ENCODE peak calls at places on chromosomes 16 and 17, in nine cellular contexts. I is AG08395, H is lower leg skin, Z is activated T-helper 1 cell treated with Interleukin-2 at 50 U/mL for 16 hours, W is iPS DF 19.7, X is aorta, E is cardiac muscle cell, D is tibial artery, O is astrocyte of the spinal cord. M is an unnamed sample.

GRCh38 chr16:51121009-51121347 is 30.1 kb downstream of the SALL1 start:
- DNase-seq in I (no peak), H (no peak), Z (no peak), W (no peak), X (no peak), E (no peak), D (no peak), O (no peak), M (no peak)

GRCh38 chr16:57720142-57720575 is 15.4 kb upstream of the KATNB1 start:
- DNase-seq in I (peak), H (no peak), Z (no peak), W (no peak), X (no peak), E (peak), D (no peak), O (peak), M (peak)

GRCh38 chr17:21199311-21199710 is 14.7 kb downstream of the TMEM11 start:
- DNase-seq in I (peak), H (no peak), Z (no peak), W (no peak), X (no peak), E (peak), D (no peak), O (peak), M (no peak)

GRCh38 chr16:68065716-68066305 is 19.4 kb upstream of the NFATC3 start:
- DNase-seq in I (peak), H (peak), Z (no peak), W (no peak), X (no peak), E (peak), D (no peak), O (peak), M (no peak)

GRCh38 chr17:57465551-57465950 is 209.2 kb downstream of the MSI2 start:
- DNase-seq in I (no peak), H (no peak), Z (no peak), W (no peak), X (no peak), E (no peak), D (no peak), O (peak), M (no peak)

GRCh38 chr16:53913082-53913870 is 209.3 kb downstream of the FTO start:
- DNase-seq in I (peak), H (no peak), Z (no peak), W (no peak), X (no peak), E (peak), D (peak), O (peak), M (no peak)

GRCh38 chr16:67055712-67056487 is 27.0 kb downstream of the CBFB start:
- DNase-seq in I (peak), H (no peak), Z (no peak), W (no peak), X (no peak), E (peak), D (no peak), O (peak), M (no peak)

GRCh38 chr16:2533912-2534311 is 2.7 kb upstream of the CEMP1 start:
- DNase-seq in I (no peak), H (no peak), Z (no peak), W (no peak), X (no peak), E (no peak), D (no peak), O (no peak), M (no peak)

GRCh38 chr16:66612422-66612821 is 7.9 kb downstream of the CMTM3 start:
- DNase-seq in I (no peak), H (no peak), Z (no peak), W (no peak), X (no peak), E (no peak), D (no peak), O (peak), M (no peak)

GRCh38 chr16:48870141-48870540 is 260.2 kb upstream of the N4BP1 start:
- DNase-seq in I (no peak), H (no peak), Z (no peak), W (no peak), X (no peak), E (no peak), D (no peak), O (no peak), M (no peak)

GRCh38 chr16:31141489-31142108 is 6.1 kb upstream of the PRSS8 start:
- DNase-seq in I (peak), H (peak), Z (no peak), W (no peak), X (peak), E (no peak), D (no peak), O (no peak), M (no peak)

GRCh38 chr16:21033707-21034106 is 116.9 kb downstream of the DNAH3 start:
- DNase-seq in I (no peak), H (no peak), Z (no peak), W (no peak), X (no peak), E (no peak), D (no peak), O (no peak), M (peak)

GRCh38 chr16:3171855-3172593 is 16.0 kb upstream of the OR1F1 start:
- DNase-seq in I (no peak), H (no peak), Z (no peak), W (no peak), X (no peak), E (no peak), D (no peak), O (no peak), M (no peak)

GRCh38 chr16:2828876-2829430 is 1.1 kb upstream of the ZG16B start:
- DNase-seq in I (no peak), H (no peak), Z (no peak), W (no peak), X (peak), E (no peak), D (no peak), O (no peak), M (no peak)

GRCh38 chr16:65180986-65181710 is 59.3 kb upstream of the CDH11 start:
- DNase-seq in I (peak), H (no peak), Z (no peak), W (no peak), X (no peak), E (peak), D (no peak), O (no peak), M (no peak)

GRCh38 chr17:5500247-5500803 is 14.0 kb downstream of the MIS12 start:
- DNase-seq in I (peak), H (no peak), Z (no peak), W (no peak), X (no peak), E (no peak), D (no peak), O (peak), M (no peak)

GRCh38 chr16:49009204-49009603 is 272.4 kb downstream of the CBLN1 start:
- DNase-seq in I (no peak), H (peak), Z (no peak), W (no peak), X (no peak), E (no peak), D (no peak), O (no peak), M (no peak)

GRCh38 chr17:38572665-38573365 is 32.9 kb downstream of the SRCIN1 start:
- DNase-seq in I (peak), H (no peak), Z (no peak), W (no peak), X (no peak), E (no peak), D (no peak), O (no peak), M (no peak)

GRCh38 chr17:80328620-80329380 is 68.1 kb downstream of the RNF213 start:
- DNase-seq in I (no peak), H (no peak), Z (no peak), W (no peak), X (no peak), E (no peak), D (no peak), O (no peak), M (no peak)

GRCh38 chr16:28100810-28101532 is 37.5 kb upstream of the GSG1L start:
- DNase-seq in I (no peak), H (peak), Z (no peak), W (no peak), X (peak), E (no peak), D (no peak), O (no peak), M (no peak)

GRCh38 chr17:80663783-80664206 is 119.2 kb downstream of the RPTOR start:
- DNase-seq in I (peak), H (no peak), Z (peak), W (no peak), X (peak), E (no peak), D (peak), O (no peak), M (no peak)

GRCh38 chr17:59825533-59826316 is 67.0 kb downstream of the TUBD1 start:
- DNase-seq in I (peak), H (no peak), Z (no peak), W (no peak), X (no peak), E (peak), D (no peak), O (peak), M (no peak)

GRCh38 chr17:4709794-4710692 is at the start of gene ARRB2:
- DNase-seq in I (peak), H (peak), Z (peak), W (peak), X (peak), E (peak), D (peak), O (peak), M (peak)

GRCh38 chr17:69175812-69176517 is 34.3 kb upstream of the ABCA6 start:
- DNase-seq in I (peak), H (no peak), Z (no peak), W (no peak), X (no peak), E (peak), D (no peak), O (peak), M (no peak)

GRCh38 chr16:88782454-88783390 is 2.3 kb downstream of the PIEZO1 start:
- DNase-seq in I (peak), H (no peak), Z (no peak), W (no peak), X (no peak), E (peak), D (no peak), O (peak), M (peak)

GRCh38 chr17:38379448-38379847 is 27.8 kb downstream of the SOCS7 start:
- DNase-seq in I (no peak), H (no peak), Z (no peak), W (no peak), X (no peak), E (no peak), D (no peak), O (no peak), M (no peak)

GRCh38 chr17:67376892-67377726 is at the start of gene PITPNC1:
- DNase-seq in I (peak), H (peak), Z (peak), W (no peak), X (peak), E (peak), D (peak), O (peak), M (peak)

GRCh38 chr16:27326738-27327585 is 13.2 kb downstream of the IL4R start:
- DNase-seq in I (peak), H (peak), Z (no peak), W (peak), X (peak), E (peak), D (peak), O (peak), M (peak)

GRCh38 chr16:50371936-50372595 is 3.3 kb upstream of the BRD7 start:
- DNase-seq in I (peak), H (no peak), Z (no peak), W (no peak), X (peak), E (peak), D (no peak), O (no peak), M (no peak)

GRCh38 chr16:71367243-71367976 is 8.9 kb downstream of the CALB2 start:
- DNase-seq in I (peak), H (no peak), Z (no peak), W (peak), X (no peak), E (peak), D (no peak), O (no peak), M (no peak)

GRCh38 chr16:4298761-4299522 is 16.9 kb upstream of the GLIS2 start:
- DNase-seq in I (peak), H (peak), Z (no peak), W (peak), X (peak), E (peak), D (no peak), O (peak), M (peak)

GRCh38 chr16:19359556-19359955 is 58.1 kb upstream of the TMC5 start:
- DNase-seq in I (no peak), H (no peak), Z (no peak), W (no peak), X (no peak), E (no peak), D (no peak), O (no peak), M (no peak)